ENCODE peak calls at places on chromosomes 4 and X, in four cellular contexts. W is IMR-90, J is fibroblast of gingiva, X is right cardiac atrium. P is an unnamed sample.

GRCh38 chr4:43425206-43425605 is 532.7 kb downstream of the GRXCR1 start:
- DNase-seq in W (no peak), X (no peak), J (no peak), P (no peak)

GRCh38 chrX:115333446-115333845 is 43.9 kb downstream of the LUZP4 start:
- DNase-seq in J (peak), W (peak), X (no peak), P (peak)

GRCh38 chrX:20066968-20067708 is 49.6 kb downstream of the MAP7D2 start:
- DNase-seq in J (peak), X (no peak), W (peak), P (peak)

GRCh38 chr4:178339769-178340168 is 897.5 kb upstream of the AGA start:
- DNase-seq in X (no peak), J (no peak), W (no peak), P (no peak)

GRCh38 chr4:175253184-175253902 is 335.2 kb downstream of the ADAM29 start:
- DNase-seq in W (no peak), X (no peak), J (no peak), P (no peak)

GRCh38 chr4:54167508-54167907 is 61.6 kb upstream of the PDGFRA start:
- DNase-seq in W (no peak), X (no peak), J (no peak), P (no peak)

GRCh38 chr4:7426525-7427171 is 8.1 kb downstream of the PSAPL1 start:
- DNase-seq in W (no peak), J (no peak), X (no peak), P (no peak)

GRCh38 chr4:110005461-110006056 is 92.9 kb downstream of the EGF start:
- DNase-seq in J (peak), X (no peak), W (peak), P (peak)

GRCh38 chr4:141275834-141276233 is 55.1 kb downstream of the ZNF330 start:
- DNase-seq in X (no peak), J (peak), W (peak), P (peak)